ENCODE peak calls at places on chromosomes 1 and 21, in eight cellular contexts. N, E, M, H, W, J, G and R are unnamed samples.

GRCh38 chr1:199685369-199685768 is 342.1 kb upstream of the NR5A2 start:
- DNase-seq in N (peak; percentile 62), H (no peak), E (no peak), J (no peak), W (no peak), G (no peak), M (no peak), R (peak; percentile 7)

GRCh38 chr1:227944931-227945890 is 2.5 kb downstream of the WNT9A start:
- DNase-seq in N (no peak), J (no peak), H (no peak), M (no peak), G (no peak), E (no peak), W (peak; percentile 21), R (no peak)

GRCh38 chr1:162942903-162943567 is 82.1 kb upstream of the CCDC190 start:
- DNase-seq in H (no peak), G (no peak), N (no peak), W (no peak), J (no peak), E (no peak), M (no peak), R (no peak)

GRCh38 chr1:155209373-155209721 is 852 bp downstream of the MTX1 start:
- DNase-seq in J (no peak), M (no peak), G (no peak), E (no peak), W (no peak), N (no peak), H (no peak), R (no peak)

GRCh38 chr1:4650486-4650885 is 3.9 kb upstream of the AJAP1 start:
- DNase-seq in M (no peak), W (no peak), J (no peak), E (no peak), G (no peak), H (peak; percentile 98), N (no peak), R (no peak)

GRCh38 chr1:18929686-18930085 is 26.8 kb downstream of the IFFO2 start:
- DNase-seq in E (no peak), J (no peak), M (no peak), N (no peak), W (no peak), G (no peak), H (no peak), R (no peak)

GRCh38 chr1:111846842-111847241 is 91.1 kb downstream of the DDX20 start:
- DNase-seq in G (no peak), W (no peak), H (no peak), N (no peak), J (no peak), E (no peak), M (no peak), R (no peak)

GRCh38 chr21:37032293-37032692 is 25.8 kb downstream of the RIPPLY3 start:
- DNase-seq in W (no peak), H (no peak), G (no peak), E (no peak), J (no peak), N (no peak), M (no peak), R (no peak)

GRCh38 chr1:173415490-173415889 is 61.6 kb upstream of the PRDX6 start:
- DNase-seq in E (no peak), G (no peak), H (no peak), J (no peak), W (peak; percentile 28), N (no peak), M (no peak), R (no peak)

GRCh38 chr1:1298861-1299685 is 8.7 kb downstream of the ACAP3 start:
- DNase-seq in N (no peak), M (no peak), H (no peak), E (peak; percentile 69), W (no peak), J (no peak), G (no peak), R (no peak)

GRCh38 chr1:24903955-24904730 is 25.9 kb downstream of the RUNX3 start:
- DNase-seq in E (no peak), G (no peak), J (no peak), W (peak; percentile 29), H (no peak), N (no peak), M (no peak), R (no peak)

GRCh38 chr1:44609412-44609767 is 64.9 kb downstream of the TMEM53 start:
- DNase-seq in W (no peak), N (peak; percentile 48), J (peak; percentile 10), M (peak; percentile 62), H (no peak), E (peak; percentile 25), G (no peak), R (peak; percentile 28)

GRCh38 chr1:29121516-29121937 is 2.2 kb downstream of the TMEM200B start:
- DNase-seq in E (no peak), N (no peak), M (peak; percentile 32), J (no peak), G (no peak), W (no peak), H (no peak), R (no peak)

GRCh38 chr1:161702250-161702649 is 4.8 kb upstream of the FCRLA start:
- DNase-seq in H (no peak), J (no peak), N (no peak), E (no peak), G (no peak), W (no peak), M (no peak), R (peak; percentile 90)

GRCh38 chr1:40185951-40186864 is 25.0 kb downstream of the RLF start:
- DNase-seq in H (peak; percentile 13), N (peak; percentile 24), G (peak; percentile 38), E (no peak), J (no peak), W (peak; percentile 65), M (no peak), R (no peak)

GRCh38 chr21:31145271-31145801 is 107.1 kb upstream of the KRTAP19-8 start:
- DNase-seq in M (no peak), G (no peak), E (no peak), W (no peak), N (no peak), H (no peak), J (no peak), R (no peak)

GRCh38 chr21:33569986-33570385 is 18.5 kb downstream of the DONSON start:
- DNase-seq in W (no peak), G (no peak), N (no peak), E (no peak), H (no peak), M (no peak), J (no peak), R (no peak)

GRCh38 chr1:150484861-150485260 is 2.4 kb upstream of the TARS2 start:
- DNase-seq in G (no peak), J (no peak), H (no peak), M (no peak), E (no peak), W (no peak), N (no peak), R (peak; percentile 35)

GRCh38 chr1:31880957-31881697 is 57.0 kb downstream of the PTP4A2 start:
- DNase-seq in J (no peak), N (no peak), M (no peak), H (no peak), W (peak; percentile 52), G (no peak), E (no peak), R (peak; percentile 29)